ENCODE peak calls at places on chromosome 10, in ten cellular contexts. One of them, this sample, is unnamed.

GRCh38 chr10:87850742-87851205 is 12.6 kb downstream of the KLLN start:
- DNase-seq in dorsolateral prefrontal cortex: peak; percentile 56
- DNase-seq in endothelial cell: peak; percentile 50
- DNase-seq in GM12865: peak; percentile 64
- DNase-seq in neural progenitor cell: peak; percentile 82
- DNase-seq in left ventricle myocardium inferior: peak; percentile 45
- DNase-seq in fibroblast of lung: peak; percentile 70
- DNase-seq in astrocyte: peak; percentile 52
- DNase-seq in mammary epithelial cell: peak; percentile 64
- DNase-seq in right atrium auricular region: peak; percentile 68
- DNase-seq in this sample: peak; percentile 36

GRCh38 chr10:116113721-116114501 is 159.1 kb downstream of the GFRA1 start:
- DNase-seq in dorsolateral prefrontal cortex: no peak
- DNase-seq in endothelial cell: no peak
- DNase-seq in GM12865: no peak
- DNase-seq in neural progenitor cell: no peak
- DNase-seq in left ventricle myocardium inferior: no peak
- DNase-seq in fibroblast of lung: peak; percentile 96
- DNase-seq in astrocyte: peak; percentile 94
- DNase-seq in mammary epithelial cell: peak; percentile 37
- DNase-seq in right atrium auricular region: no peak
- DNase-seq in this sample: no peak

GRCh38 chr10:22180724-22181123 is 37.1 kb downstream of the EBLN1 start:
- DNase-seq in dorsolateral prefrontal cortex: no peak
- DNase-seq in endothelial cell: no peak
- DNase-seq in GM12865: no peak
- DNase-seq in neural progenitor cell: no peak
- DNase-seq in left ventricle myocardium inferior: no peak
- DNase-seq in fibroblast of lung: no peak
- DNase-seq in astrocyte: no peak
- DNase-seq in mammary epithelial cell: no peak
- DNase-seq in right atrium auricular region: no peak
- DNase-seq in this sample: no peak

GRCh38 chr10:101512741-101513140 is 75.3 kb downstream of the POLL start:
- DNase-seq in dorsolateral prefrontal cortex: no peak
- DNase-seq in endothelial cell: no peak
- DNase-seq in GM12865: no peak
- DNase-seq in neural progenitor cell: no peak
- DNase-seq in left ventricle myocardium inferior: no peak
- DNase-seq in fibroblast of lung: peak; percentile 64
- DNase-seq in astrocyte: peak; percentile 55
- DNase-seq in mammary epithelial cell: peak; percentile 16
- DNase-seq in right atrium auricular region: no peak
- DNase-seq in this sample: no peak

GRCh38 chr10:116687633-116688032 is 54.7 kb downstream of the HSPA12A start:
- DNase-seq in dorsolateral prefrontal cortex: no peak
- DNase-seq in endothelial cell: no peak
- DNase-seq in GM12865: no peak
- DNase-seq in neural progenitor cell: no peak
- DNase-seq in left ventricle myocardium inferior: no peak
- DNase-seq in fibroblast of lung: peak; percentile 46
- DNase-seq in astrocyte: peak; percentile 27
- DNase-seq in mammary epithelial cell: no peak
- DNase-seq in right atrium auricular region: no peak
- DNase-seq in this sample: no peak

GRCh38 chr10:33509231-33509871 is 174.9 kb upstream of the NRP1 start:
- DNase-seq in dorsolateral prefrontal cortex: no peak
- DNase-seq in endothelial cell: peak; percentile 6
- DNase-seq in GM12865: peak; percentile 81
- DNase-seq in neural progenitor cell: no peak
- DNase-seq in left ventricle myocardium inferior: no peak
- DNase-seq in fibroblast of lung: peak; percentile 96
- DNase-seq in astrocyte: peak; percentile 97
- DNase-seq in mammary epithelial cell: peak; percentile 91
- DNase-seq in right atrium auricular region: peak; percentile 78
- DNase-seq in this sample: peak; percentile 52

GRCh38 chr10:71971311-71971731 is 7.1 kb downstream of the CHST3 start:
- DNase-seq in dorsolateral prefrontal cortex: no peak
- DNase-seq in endothelial cell: no peak
- DNase-seq in GM12865: no peak
- DNase-seq in neural progenitor cell: no peak
- DNase-seq in left ventricle myocardium inferior: no peak
- DNase-seq in fibroblast of lung: no peak
- DNase-seq in astrocyte: no peak
- DNase-seq in mammary epithelial cell: peak; percentile 59
- DNase-seq in right atrium auricular region: no peak
- DNase-seq in this sample: no peak

GRCh38 chr10:44725404-44725803 is 185.7 kb upstream of the TMEM72 start:
- DNase-seq in dorsolateral prefrontal cortex: no peak
- DNase-seq in endothelial cell: no peak
- DNase-seq in GM12865: no peak
- DNase-seq in neural progenitor cell: no peak
- DNase-seq in left ventricle myocardium inferior: no peak
- DNase-seq in fibroblast of lung: peak; percentile 58
- DNase-seq in astrocyte: peak; percentile 46
- DNase-seq in mammary epithelial cell: no peak
- DNase-seq in right atrium auricular region: no peak
- DNase-seq in this sample: no peak

GRCh38 chr10:124155781-124156401 is 62.5 kb upstream of the CHST15 start:
- DNase-seq in dorsolateral prefrontal cortex: no peak
- DNase-seq in endothelial cell: no peak
- DNase-seq in GM12865: no peak
- DNase-seq in neural progenitor cell: no peak
- DNase-seq in left ventricle myocardium inferior: peak; percentile 32
- DNase-seq in fibroblast of lung: peak; percentile 78
- DNase-seq in astrocyte: peak; percentile 69
- DNase-seq in mammary epithelial cell: no peak
- DNase-seq in right atrium auricular region: no peak
- DNase-seq in this sample: no peak

GRCh38 chr10:124158592-124158991 is 65.2 kb upstream of the CHST15 start:
- DNase-seq in dorsolateral prefrontal cortex: no peak
- DNase-seq in endothelial cell: no peak
- DNase-seq in GM12865: no peak
- DNase-seq in neural progenitor cell: no peak
- DNase-seq in left ventricle myocardium inferior: no peak
- DNase-seq in fibroblast of lung: no peak
- DNase-seq in astrocyte: no peak
- DNase-seq in mammary epithelial cell: no peak
- DNase-seq in right atrium auricular region: no peak
- DNase-seq in this sample: no peak

GRCh38 chr10:124157286-124157685 is 63.9 kb upstream of the CHST15 start:
- DNase-seq in dorsolateral prefrontal cortex: no peak
- DNase-seq in endothelial cell: no peak
- DNase-seq in GM12865: no peak
- DNase-seq in neural progenitor cell: no peak
- DNase-seq in left ventricle myocardium inferior: no peak
- DNase-seq in fibroblast of lung: peak; percentile 81
- DNase-seq in astrocyte: peak; percentile 76
- DNase-seq in mammary epithelial cell: no peak
- DNase-seq in right atrium auricular region: no peak
- DNase-seq in this sample: no peak

GRCh38 chr10:124153601-124153930 is 60.2 kb upstream of the CHST15 start:
- DNase-seq in dorsolateral prefrontal cortex: no peak
- DNase-seq in endothelial cell: no peak
- DNase-seq in GM12865: no peak
- DNase-seq in neural progenitor cell: no peak
- DNase-seq in left ventricle myocardium inferior: no peak
- DNase-seq in fibroblast of lung: no peak
- DNase-seq in astrocyte: no peak
- DNase-seq in mammary epithelial cell: no peak
- DNase-seq in right atrium auricular region: no peak
- DNase-seq in this sample: no peak

DNA sequence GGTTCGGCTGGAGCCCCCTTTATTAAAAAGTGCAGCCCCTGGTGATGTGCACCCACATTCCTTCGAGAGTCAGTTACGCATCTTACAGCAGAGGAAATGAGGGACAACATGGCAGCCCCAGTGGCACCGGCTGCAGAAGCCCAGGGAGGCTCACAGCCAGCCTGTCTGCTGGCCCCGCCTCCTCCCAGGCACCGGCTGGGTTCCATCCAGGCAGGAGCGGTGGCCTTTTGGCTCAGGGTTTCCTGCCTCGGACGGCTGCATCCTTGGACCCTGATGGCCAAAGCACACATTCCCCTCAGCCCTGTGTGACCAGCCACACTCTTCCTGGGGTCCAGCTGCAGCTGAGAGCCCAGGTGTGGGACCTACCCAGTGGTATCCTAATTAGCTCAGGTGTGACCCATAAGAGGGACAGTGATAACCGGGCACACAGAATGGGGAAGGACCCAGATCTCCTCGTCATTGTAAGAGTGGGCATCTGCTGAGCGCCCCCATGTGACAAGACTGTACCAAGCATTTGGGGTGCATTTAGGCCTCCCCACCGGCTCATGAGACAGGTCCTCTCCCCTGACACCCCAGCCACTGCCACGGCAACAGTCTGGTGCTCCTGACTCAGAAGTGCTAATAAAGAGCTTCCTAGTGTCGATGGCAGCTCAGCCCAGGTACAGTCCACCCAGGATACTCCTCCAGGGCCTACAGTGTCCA is 63.3 kb upstream of the CHST15 start:
- DNase-seq in dorsolateral prefrontal cortex: no peak
- DNase-seq in endothelial cell: no peak
- DNase-seq in GM12865: peak; percentile 24
- DNase-seq in neural progenitor cell: no peak
- DNase-seq in left ventricle myocardium inferior: peak; percentile 29
- DNase-seq in fibroblast of lung: no peak
- DNase-seq in astrocyte: no peak
- DNase-seq in mammary epithelial cell: no peak
- DNase-seq in right atrium auricular region: no peak
- DNase-seq in this sample: no peak
- TF ChIP-seq CTCF in dorsolateral prefrontal cortex: no peak
- TF ChIP-seq CTCF in endothelial cell: no peak
- TF ChIP-seq CTCF in GM12865: peak; percentile 4
- TF ChIP-seq CTCF in neural progenitor cell: peak; percentile 7
- TF ChIP-seq CTCF in left ventricle myocardium inferior: no peak
- TF ChIP-seq CTCF in fibroblast of lung: no peak
- TF ChIP-seq CTCF in astrocyte: no peak
- TF ChIP-seq CTCF in mammary epithelial cell: no peak
- TF ChIP-seq CTCF in right atrium auricular region: no peak
- TF ChIP-seq CTCF in this sample: no peak

GRCh38 chr10:63901916-63902315 is 380.7 kb downstream of the REEP3 start:
- DNase-seq in dorsolateral prefrontal cortex: no peak
- DNase-seq in endothelial cell: no peak
- DNase-seq in GM12865: no peak
- DNase-seq in neural progenitor cell: no peak
- DNase-seq in left ventricle myocardium inferior: no peak
- DNase-seq in fibroblast of lung: peak; percentile 25
- DNase-seq in astrocyte: peak; percentile 9
- DNase-seq in mammary epithelial cell: no peak
- DNase-seq in right atrium auricular region: no peak
- DNase-seq in this sample: no peak

GRCh38 chr10:63896992-63897391 is 375.8 kb downstream of the REEP3 start:
- DNase-seq in dorsolateral prefrontal cortex: no peak
- DNase-seq in endothelial cell: no peak
- DNase-seq in GM12865: no peak
- DNase-seq in neural progenitor cell: no peak
- DNase-seq in left ventricle myocardium inferior: no peak
- DNase-seq in fibroblast of lung: no peak
- DNase-seq in astrocyte: no peak
- DNase-seq in mammary epithelial cell: no peak
- DNase-seq in right atrium auricular region: no peak
- DNase-seq in this sample: no peak

DNA sequence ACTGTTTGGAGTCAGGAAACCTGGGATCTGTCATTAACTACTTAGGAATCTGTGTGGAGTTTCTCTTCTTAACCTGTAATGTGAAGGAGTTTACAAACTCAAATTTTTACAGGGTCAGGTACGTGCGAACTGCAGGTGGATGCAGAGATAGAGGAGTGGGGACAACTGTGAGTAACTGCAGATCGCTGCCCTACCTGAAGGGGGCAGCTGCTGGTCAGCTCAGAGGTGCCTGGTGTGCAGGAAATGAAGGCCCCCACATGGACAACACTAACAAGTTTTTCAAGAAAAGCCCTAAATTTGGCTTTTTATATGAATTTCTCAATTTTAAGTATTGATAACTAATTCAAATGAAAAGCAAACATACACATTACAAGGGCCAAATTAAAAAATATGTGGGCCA is 380.0 kb downstream of the REEP3 start:
- DNase-seq in dorsolateral prefrontal cortex: no peak
- DNase-seq in endothelial cell: no peak
- DNase-seq in GM12865: peak; percentile 11
- DNase-seq in neural progenitor cell: no peak
- DNase-seq in left ventricle myocardium inferior: no peak
- DNase-seq in fibroblast of lung: no peak
- DNase-seq in astrocyte: no peak
- DNase-seq in mammary epithelial cell: no peak
- DNase-seq in right atrium auricular region: no peak
- DNase-seq in this sample: no peak
- TF ChIP-seq CTCF in dorsolateral prefrontal cortex: no peak
- TF ChIP-seq CTCF in endothelial cell: peak; percentile 44
- TF ChIP-seq CTCF in GM12865: peak; percentile 56
- TF ChIP-seq CTCF in neural progenitor cell: peak; percentile 50
- TF ChIP-seq CTCF in left ventricle myocardium inferior: no peak
- TF ChIP-seq CTCF in fibroblast of lung: peak; percentile 15
- TF ChIP-seq CTCF in astrocyte: no peak
- TF ChIP-seq CTCF in mammary epithelial cell: peak; percentile 32
- TF ChIP-seq CTCF in right atrium auricular region: no peak
- TF ChIP-seq CTCF in this sample: peak; percentile 5

GRCh38 chr10:421170-421569 is 268.3 kb downstream of the DIP2C start:
- DNase-seq in dorsolateral prefrontal cortex: no peak
- DNase-seq in endothelial cell: no peak
- DNase-seq in GM12865: no peak
- DNase-seq in neural progenitor cell: no peak
- DNase-seq in left ventricle myocardium inferior: no peak
- DNase-seq in fibroblast of lung: peak; percentile 15
- DNase-seq in astrocyte: no peak
- DNase-seq in mammary epithelial cell: no peak
- DNase-seq in right atrium auricular region: no peak
- DNase-seq in this sample: no peak
- TF ChIP-seq CTCF in dorsolateral prefrontal cortex: no peak
- TF ChIP-seq CTCF in endothelial cell: no peak
- TF ChIP-seq CTCF in GM12865: no peak
- TF ChIP-seq CTCF in neural progenitor cell: no peak
- TF ChIP-seq CTCF in left ventricle myocardium inferior: no peak
- TF ChIP-seq CTCF in fibroblast of lung: no peak
- TF ChIP-seq CTCF in astrocyte: no peak
- TF ChIP-seq CTCF in mammary epithelial cell: no peak
- TF ChIP-seq CTCF in right atrium auricular region: no peak
- TF ChIP-seq CTCF in this sample: no peak

DNA sequence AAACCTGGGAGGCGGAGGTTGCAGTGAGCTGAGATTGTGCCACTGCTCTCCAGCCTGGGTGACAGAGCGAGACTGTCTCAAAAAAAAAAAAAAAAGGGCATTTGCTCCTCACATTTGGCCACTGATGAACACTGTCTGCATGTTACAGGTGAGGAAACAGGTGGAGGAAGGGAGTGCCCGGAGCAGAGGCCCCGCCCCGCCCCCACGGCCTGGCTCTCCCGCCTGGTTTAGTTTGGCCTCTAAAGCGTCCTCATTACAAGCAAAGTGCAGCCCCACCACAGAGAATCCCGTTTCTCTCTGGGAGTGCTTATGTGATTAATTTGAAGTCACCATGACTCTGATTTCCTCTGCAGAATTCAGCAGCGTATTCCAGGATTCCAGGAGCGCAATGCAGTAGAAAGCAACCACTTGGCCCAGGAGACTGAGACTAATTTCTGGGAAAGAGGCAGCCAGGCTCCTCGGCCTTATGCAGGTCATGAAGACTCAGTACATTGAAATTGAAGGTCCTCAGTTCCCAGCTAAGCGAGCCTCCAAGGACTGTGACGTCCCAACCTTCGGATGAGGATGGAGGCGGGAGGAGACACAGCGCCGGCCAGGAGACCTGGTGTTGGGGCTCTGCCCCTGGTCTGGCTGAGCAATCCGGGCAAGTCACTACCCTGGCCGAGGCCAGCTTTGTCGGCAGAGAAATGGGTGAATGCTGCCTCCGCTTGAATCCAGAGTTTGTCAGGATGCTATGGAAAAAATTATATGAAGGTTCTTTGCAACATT is 44.7 kb downstream of the RBM17 start:
- DNase-seq in dorsolateral prefrontal cortex: no peak
- DNase-seq in endothelial cell: no peak
- DNase-seq in GM12865: no peak
- DNase-seq in neural progenitor cell: no peak
- DNase-seq in left ventricle myocardium inferior: no peak
- DNase-seq in fibroblast of lung: peak; percentile 66
- DNase-seq in astrocyte: peak; percentile 64
- DNase-seq in mammary epithelial cell: no peak
- DNase-seq in right atrium auricular region: no peak
- DNase-seq in this sample: no peak
- TF ChIP-seq CTCF in dorsolateral prefrontal cortex: no peak
- TF ChIP-seq CTCF in endothelial cell: no peak
- TF ChIP-seq CTCF in GM12865: no peak
- TF ChIP-seq CTCF in neural progenitor cell: no peak
- TF ChIP-seq CTCF in left ventricle myocardium inferior: no peak
- TF ChIP-seq CTCF in fibroblast of lung: no peak
- TF ChIP-seq CTCF in astrocyte: no peak
- TF ChIP-seq CTCF in mammary epithelial cell: no peak
- TF ChIP-seq CTCF in right atrium auricular region: no peak
- TF ChIP-seq CTCF in this sample: no peak

This sample was measured in GM20000.